ENCODE peak calls at places on chromosomes 7 and 10, in five cellular contexts. S is Peyer's patch, V is HT-29, K is GM12864, T is hypothalamus. E is an unnamed sample.

GRCh38 chr7:132782777-132783633 is 206.7 kb upstream of the PLXNA4 start:
- DNase-seq in S (no peak), V (no peak), K (no peak), T (no peak), E (no peak)

GRCh38 chr7:54933610-54934009 is 85.2 kb upstream of the EGFR start:
- DNase-seq in S (no peak), V (no peak), K (no peak), T (no peak), E (no peak)

GRCh38 chr10:130232361-130233360 is 96.5 kb downstream of the GLRX3 start:
- DNase-seq in S (peak), V (no peak), K (no peak), T (no peak), E (no peak)

GRCh38 chr7:1720325-1720724 is 50.2 kb downstream of the ELFN1 start:
- DNase-seq in S (no peak), V (no peak), K (no peak), T (no peak), E (no peak)

GRCh38 chr10:27241640-27242472 is 1.3 kb upstream of the ACBD5 start:
- DNase-seq in S (peak), V (peak), K (peak), T (peak), E (peak)

GRCh38 chr10:73096041-73096451 is 620 bp downstream of the P4HA1 start:
- DNase-seq in S (peak), V (peak), K (peak), T (peak), E (peak)

GRCh38 chr10:97759157-97759980 is 12.4 kb downstream of the SFRP5 start:
- DNase-seq in S (peak), V (peak), K (no peak), T (peak), E (peak)

GRCh38 chr10:113000876-113001598 is 51.0 kb downstream of the TCF7L2 start:
- DNase-seq in S (no peak), V (no peak), K (no peak), T (no peak), E (no peak)

GRCh38 chr7:102285541-102286236 is 979 bp upstream of the SH2B2 start:
- DNase-seq in S (no peak), V (no peak), K (no peak), T (no peak), E (no peak)

GRCh38 chr10:82826132-82826531 is 951.1 kb downstream of the NRG3 start:
- DNase-seq in S (no peak), V (no peak), K (no peak), T (no peak), E (no peak)

GRCh38 chr10:21406595-21407218 is 118.8 kb downstream of the SKIDA1 start:
- DNase-seq in S (no peak), V (no peak), K (no peak), T (no peak), E (no peak)

GRCh38 chr10:93718937-93719725 is 16.7 kb upstream of the FRA10AC1 start:
- DNase-seq in S (peak), V (no peak), K (no peak), T (no peak), E (no peak)

GRCh38 chr10:98062424-98062823 is 32.0 kb upstream of the CRTAC1 start:
- DNase-seq in S (no peak), V (no peak), K (no peak), T (no peak), E (no peak)

GRCh38 chr7:87219545-87220025 is at the start of gene TMEM243:
- DNase-seq in S (peak), V (peak), K (peak), T (peak), E (no peak)

GRCh38 chr10:50275650-50276235 is 24.4 kb upstream of the ASAH2 start:
- DNase-seq in S (peak), V (peak), K (no peak), T (peak), E (no peak)

GRCh38 chr10:66804911-66805310 is 120.9 kb upstream of the LRRTM3 start:
- DNase-seq in S (peak), V (no peak), K (no peak), T (no peak), E (no peak)